ENCODE peak calls at places on chromosome 15, in five cellular contexts. L, O, G, U and P are unnamed samples.

GRCh38 chr15:99213187-99213811 is 36.1 kb downstream of the TTC23 start:
- DNase-seq in G (peak), O (peak), L (peak), U (peak), P (peak)

GRCh38 chr15:52247481-52247880 is 48.1 kb downstream of the MYO5C start:
- DNase-seq in O (no peak), U (no peak), L (no peak), G (no peak), P (peak)

GRCh38 chr15:99925661-99926461 is 192.6 kb upstream of the LYSMD4 start:
- DNase-seq in G (peak), U (peak), O (peak), L (peak), P (peak)

GRCh38 chr15:81809543-81809942 is 236.3 kb downstream of the MEX3B start:
- DNase-seq in O (no peak), L (no peak), U (peak), G (no peak), P (no peak)

GRCh38 chr15:70664494-70664893 is 98.9 kb downstream of the UACA start:
- DNase-seq in U (no peak), O (no peak), G (no peak), L (no peak), P (no peak)

GRCh38 chr15:62601779-62602540 is 436.9 kb upstream of the C2CD4B start:
- DNase-seq in O (no peak), G (no peak), U (no peak), L (no peak), P (no peak)

GRCh38 chr15:61146643-61147230 is 82.4 kb downstream of the RORA start:
- DNase-seq in G (no peak), L (no peak), O (no peak), U (no peak), P (no peak)

GRCh38 chr15:28128036-28128435 is 28.9 kb upstream of the OCA2 start:
- DNase-seq in U (no peak), G (no peak), O (no peak), L (no peak), P (peak)

GRCh38 chr15:29822100-29822684 is at the start of gene TJP1:
- DNase-seq in L (peak), G (peak), O (peak), U (no peak), P (peak)
- TF ChIP-seq POLR2A in L (no peak), G (peak), O (peak), U (no peak), P (no peak)

GRCh38 chr15:88337993-88338392 is 81.5 kb upstream of the NTRK3 start:
- DNase-seq in L (no peak), O (no peak), G (no peak), U (no peak), P (no peak)
- TF ChIP-seq CTCF in L (no peak), O (no peak), G (no peak), U (no peak), P (no peak)

DNA sequence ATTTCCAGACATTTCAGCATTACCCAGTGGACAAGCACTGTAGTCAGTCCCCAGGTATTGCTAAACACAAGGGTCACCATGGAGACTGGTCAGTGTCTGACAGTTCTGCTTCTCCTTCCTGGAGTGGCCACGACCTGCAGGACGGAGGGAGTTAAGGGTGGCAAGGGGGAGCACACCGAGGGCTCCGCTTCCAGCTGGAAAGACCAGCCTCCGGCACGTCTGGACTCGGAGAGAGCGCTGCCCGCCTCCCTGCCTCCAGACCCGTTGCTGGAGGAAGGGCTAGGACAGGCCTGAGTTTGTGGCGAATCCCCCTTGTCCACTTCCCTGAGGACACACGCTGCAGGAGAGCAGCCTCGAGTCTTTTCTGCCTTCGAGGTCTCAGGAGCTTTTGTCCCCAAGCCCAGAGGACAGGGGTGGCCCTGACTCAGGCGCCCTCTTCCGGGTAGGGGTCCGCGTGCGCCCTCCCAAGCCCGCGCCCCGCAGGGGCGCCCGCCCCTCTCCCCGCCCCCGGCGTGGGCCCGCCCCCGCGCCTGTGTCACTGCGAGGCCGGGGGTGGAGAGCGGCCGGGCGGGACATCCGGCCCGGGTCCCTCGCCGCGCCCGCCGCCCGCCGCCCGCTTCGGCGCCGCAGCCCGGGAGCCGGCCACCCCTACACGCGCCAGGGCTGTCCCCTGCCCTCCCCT is at the start of gene CHST14:
- DNase-seq in G (peak), O (peak), L (peak), U (peak), P (peak)
- H3K4me3 ChIP-seq in G (peak), O (peak), L (peak), U (peak), P (peak)

DNA sequence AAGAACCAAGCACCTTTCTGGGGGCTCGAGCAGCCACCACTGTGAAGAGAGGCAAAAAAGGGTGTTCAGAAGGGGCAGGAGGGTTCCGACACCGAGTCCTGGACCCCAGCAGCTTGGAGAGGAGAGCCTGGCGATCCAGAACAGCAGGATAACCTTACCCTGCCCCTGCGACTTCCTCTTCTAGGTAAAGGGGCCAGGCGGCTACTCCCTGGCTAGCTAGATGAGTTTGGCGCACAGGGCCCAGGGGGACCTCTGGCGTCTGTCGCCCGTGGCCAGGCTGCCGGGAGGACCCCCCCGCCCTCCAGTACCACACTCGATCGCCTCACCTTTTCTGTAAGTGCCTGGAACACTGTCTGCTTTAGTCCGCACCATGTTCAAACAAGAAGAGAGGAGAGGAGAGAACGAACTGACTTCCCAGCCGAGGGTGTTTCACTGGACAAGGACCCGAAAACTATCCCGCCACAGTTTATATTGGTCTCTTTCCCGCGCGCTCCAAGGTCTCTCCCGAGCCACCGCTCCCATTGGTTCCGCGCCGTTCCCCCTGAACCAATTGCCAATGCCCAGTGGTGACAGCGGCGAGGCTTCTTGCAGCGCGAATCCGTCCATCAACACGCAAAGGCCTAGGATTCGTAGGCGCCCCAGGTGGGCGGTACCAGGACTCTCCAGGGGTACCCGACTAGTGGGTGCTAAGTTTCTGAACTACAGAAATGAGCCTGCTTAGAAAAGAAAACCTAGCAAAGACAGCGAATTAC is at the start of gene PCLAF:
- DNase-seq in U (peak), G (peak), L (peak), O (peak), P (peak)
- TF ChIP-seq POLR2A in U (peak), G (no peak), L (no peak), O (no peak), P (no peak)

DNA sequence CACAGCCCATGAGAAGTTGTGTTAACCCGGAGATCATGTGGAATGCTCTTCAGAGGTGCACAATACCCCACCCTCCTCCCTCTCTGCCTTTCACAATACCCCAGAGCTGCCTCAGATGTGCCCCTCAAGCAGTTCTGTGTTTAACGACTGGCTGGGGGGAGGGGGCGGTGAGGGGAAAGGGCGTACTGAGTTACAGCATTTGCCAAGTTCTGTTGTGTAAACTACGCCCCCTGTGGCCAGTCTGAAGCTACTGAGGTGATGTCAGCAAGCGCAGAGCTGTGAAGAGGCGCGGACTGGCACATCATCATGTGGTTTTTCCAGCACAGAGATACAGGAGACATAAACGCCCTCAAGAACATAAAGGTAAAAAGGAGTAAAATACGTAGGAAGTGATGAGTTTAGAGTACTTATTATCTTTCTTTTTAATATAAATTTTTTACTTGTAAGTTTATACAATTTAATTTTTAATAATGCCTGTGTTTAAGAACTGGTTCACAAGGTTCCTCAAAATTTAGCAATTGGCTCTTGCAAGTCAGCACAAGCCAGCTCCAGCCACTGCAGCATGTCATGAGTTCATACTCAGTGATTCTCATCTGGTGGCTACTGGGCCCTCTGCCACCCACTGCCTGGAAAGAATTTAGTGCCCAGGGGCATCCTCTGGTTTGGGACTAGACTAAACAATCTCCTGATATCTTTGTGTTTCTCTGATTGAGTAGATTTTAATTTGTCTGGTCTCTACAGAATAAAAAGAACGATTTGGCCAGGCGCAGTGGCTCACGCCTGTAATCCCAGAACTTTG is 1.7 kb downstream of the EPB42 start:
- DNase-seq in L (peak), O (no peak), G (no peak), U (peak), P (peak)
- TF ChIP-seq CTCF in L (no peak), O (no peak), G (no peak), U (peak), P (no peak)

DNA sequence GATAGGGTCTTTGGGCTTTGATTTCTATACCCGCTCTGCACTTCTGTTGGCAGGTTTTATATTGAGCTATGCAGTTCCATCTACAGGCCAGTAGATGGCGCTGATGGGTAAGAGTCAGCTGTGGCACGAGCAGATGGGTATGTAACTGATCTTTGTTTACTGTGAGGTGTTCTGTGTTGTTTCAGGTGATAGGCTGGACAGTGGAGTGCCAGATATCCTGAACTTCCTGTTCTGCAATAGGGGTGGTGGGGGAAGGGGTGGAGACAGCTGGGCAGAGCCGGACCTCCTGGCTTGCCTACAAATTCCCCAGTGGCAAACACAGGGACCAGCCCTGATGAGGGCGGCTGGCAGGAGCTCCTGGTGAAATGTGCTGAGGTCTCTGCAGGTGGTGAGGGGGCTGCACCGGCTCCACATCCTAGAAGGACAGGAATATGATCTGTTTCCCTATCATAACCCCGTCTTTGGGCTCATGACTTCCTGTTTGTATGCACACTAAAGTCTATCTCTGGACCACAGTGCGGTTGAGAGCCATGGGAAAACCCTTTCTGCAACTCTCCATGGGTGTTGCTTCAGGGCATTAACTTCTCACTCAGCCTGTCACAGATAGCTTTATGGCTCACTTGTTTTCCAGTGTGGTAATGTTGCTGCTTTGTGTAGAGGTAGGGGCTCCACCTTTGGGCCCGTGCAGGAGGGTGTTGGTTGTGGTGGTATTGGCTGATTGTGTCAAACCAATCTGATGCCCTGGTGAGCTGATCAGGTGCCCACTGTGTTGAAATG is 13.4 kb upstream of the FAM98B start:
- DNase-seq in U (peak), G (no peak), O (peak), L (no peak), P (no peak)
- H3K4me3 ChIP-seq in U (no peak), G (no peak), O (no peak), L (no peak), P (no peak)

DNA sequence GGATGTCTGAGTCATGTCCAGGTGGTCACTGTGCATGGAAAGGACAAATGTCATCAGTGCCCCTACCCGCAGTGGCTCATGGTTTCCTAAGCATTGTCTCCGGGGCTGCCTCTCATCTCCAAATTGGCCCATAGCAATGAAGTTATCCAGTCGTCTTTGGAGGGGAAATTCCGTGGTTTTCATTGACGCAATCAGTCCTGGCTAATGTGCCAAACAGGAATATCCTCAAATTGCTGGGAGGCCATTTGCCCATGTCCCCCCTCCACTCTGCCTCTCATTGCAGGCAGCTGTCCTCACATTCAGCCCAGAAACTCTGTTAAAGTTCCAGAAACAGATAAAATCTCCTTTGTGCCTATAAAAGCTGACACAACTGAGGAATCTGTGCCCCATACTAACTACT is 81.6 kb downstream of the MCTP2 start:
- DNase-seq in G (no peak), O (no peak), L (no peak), U (no peak), P (no peak)
- TF ChIP-seq POLR2A in G (no peak), O (no peak), L (no peak), U (no peak), P (no peak)

GRCh38 chr15:25058080-25058785 is 103.4 kb downstream of the SNRPN start:
- DNase-seq in O (no peak), U (no peak), G (no peak), L (peak), P (no peak)
- TF ChIP-seq CTCF in O (no peak), U (no peak), G (no peak), L (no peak), P (no peak)

GRCh38 chr15:45185069-45185779 is 2.5 kb downstream of the SHF start:
- DNase-seq in O (no peak), G (no peak), U (no peak), L (no peak), P (no peak)

GRCh38 chr15:45184562-45185041 is 3.2 kb downstream of the SHF start:
- DNase-seq in G (no peak), O (no peak), L (no peak), U (no peak), P (no peak)

GRCh38 chr15:45186771-45187577 is 792 bp downstream of the SHF start:
- DNase-seq in U (no peak), L (no peak), O (peak), G (no peak), P (peak)

GRCh38 chr15:45187578-45187893 is 230 bp downstream of the SHF start:
- DNase-seq in L (no peak), O (no peak), G (no peak), U (no peak), P (no peak)

DNA sequence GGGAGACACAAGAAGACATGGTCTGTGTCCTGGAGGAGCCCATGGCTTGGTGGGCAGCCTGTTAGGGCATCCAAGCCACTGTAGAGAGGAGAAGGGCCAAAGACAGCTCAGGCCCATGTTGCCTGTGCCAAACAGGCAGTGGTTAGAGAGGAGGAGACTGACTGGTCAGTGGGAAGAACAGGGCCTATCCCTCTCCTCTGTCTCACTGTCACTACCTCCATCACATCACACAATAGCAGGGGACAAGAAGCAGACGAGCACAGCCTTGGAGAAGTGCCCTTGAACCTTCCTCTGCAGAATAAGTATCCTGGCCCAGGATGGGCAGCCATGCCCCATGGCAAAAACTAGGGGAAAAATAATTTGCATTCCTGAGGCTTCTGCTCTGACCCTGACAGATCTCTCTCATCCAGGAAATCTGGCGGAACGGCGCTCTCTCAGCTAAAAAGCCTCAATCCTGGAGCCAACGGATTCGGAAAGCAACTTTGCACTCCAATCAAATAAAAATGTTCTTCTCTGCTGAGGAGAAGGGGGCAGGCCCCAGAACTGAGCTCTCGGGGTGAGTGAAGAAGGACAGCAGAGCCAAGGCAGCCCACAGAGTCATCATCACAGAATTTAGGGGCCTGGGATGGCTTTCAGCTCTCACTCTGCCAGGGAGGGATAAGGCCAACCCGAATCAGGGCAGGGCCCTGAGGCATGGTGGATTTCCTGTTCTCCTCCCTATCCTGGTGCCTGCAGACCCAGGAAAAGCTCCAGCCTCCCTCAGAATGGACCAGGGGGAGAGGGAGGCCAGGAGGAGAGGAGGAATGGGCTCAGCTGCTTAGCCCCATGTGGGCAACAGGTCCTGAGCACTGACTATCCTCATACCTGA is 1.6 kb downstream of the SHF start:
- DNase-seq in U (no peak), G (no peak), O (no peak), L (no peak), P (no peak)
- H3K4me3 ChIP-seq in U (no peak), G (peak), O (peak), L (peak), P (no peak)